ENCODE peak calls at places on chromosomes 13 and 19, in six cellular contexts. N, V, H, E, C and R are unnamed samples.

GRCh38 chr19:57302020-57302465 is 18.2 kb upstream of the ZNF543 start:
- DNase-seq in V (peak; percentile 38), H (peak; percentile 92), N (no peak), E (no peak), C (no peak), R (peak; percentile 93)

GRCh38 chr19:4099054-4099764 is 24.7 kb downstream of the MAP2K2 start:
- DNase-seq in N (no peak), V (no peak), E (no peak), H (no peak), C (no peak), R (no peak)

GRCh38 chr19:53809518-53810186 is 14.5 kb downstream of the NLRP12 start:
- DNase-seq in N (no peak), V (no peak), E (peak; percentile 50), C (no peak), H (no peak), R (no peak)

GRCh38 chr13:77829963-77830362 is 88.7 kb downstream of the EDNRB start:
- DNase-seq in V (no peak), E (no peak), N (no peak), H (no peak), C (no peak), R (no peak)

GRCh38 chr19:44748426-44749254 is at the start of gene BCL3:
- DNase-seq in V (peak; percentile 80), N (no peak), H (peak; percentile 69), C (peak; percentile 91), E (peak; percentile 53), R (peak; percentile 84)

GRCh38 chr19:14405380-14405757 is 13.8 kb downstream of the DDX39A start:
- DNase-seq in C (no peak), H (no peak), N (no peak), E (peak; percentile 73), V (no peak), R (no peak)

GRCh38 chr19:3456925-3457530 is 23.3 kb downstream of the SMIM24 start:
- DNase-seq in V (no peak), E (no peak), N (no peak), H (no peak), C (peak; percentile 73), R (no peak)

GRCh38 chr19:9935409-9936062 is 779 bp downstream of the OLFM2 start:
- DNase-seq in H (no peak), E (peak; percentile 25), V (peak; percentile 30), N (no peak), C (no peak), R (peak; percentile 36)

GRCh38 chr13:113848431-113849260 is 15.2 kb downstream of the GAS6 start:
- DNase-seq in N (no peak), V (no peak), H (no peak), E (no peak), C (peak; percentile 65), R (no peak)

GRCh38 chr19:33946535-33947323 is 150.1 kb downstream of the KCTD15 start:
- DNase-seq in E (peak; percentile 24), C (no peak), V (no peak), H (no peak), N (no peak), R (no peak)

GRCh38 chr19:38399081-38399480 is 3.8 kb upstream of the FAM98C start:
- DNase-seq in H (no peak), V (no peak), E (no peak), N (no peak), C (peak; percentile 55), R (no peak)

GRCh38 chr13:26488236-26489028 is 69.1 kb upstream of the WASF3 start:
- DNase-seq in C (peak; percentile 28), E (no peak), V (no peak), H (no peak), N (no peak), R (no peak)

GRCh38 chr13:22161871-22162270 is 491.0 kb downstream of the FGF9 start:
- DNase-seq in C (no peak), H (no peak), V (no peak), E (no peak), N (no peak), R (no peak)

GRCh38 chr13:32222046-32222676 is 93.0 kb downstream of the ZAR1L start:
- DNase-seq in V (no peak), C (no peak), N (no peak), H (no peak), E (no peak), R (no peak)

GRCh38 chr19:49084206-49085019 is 838 bp upstream of the SNRNP70 start:
- DNase-seq in E (no peak), N (no peak), V (peak; percentile 42), H (no peak), C (no peak), R (no peak)

GRCh38 chr19:48859711-48860572 is 8.5 kb downstream of the PLEKHA4 start:
- DNase-seq in N (no peak), V (no peak), C (peak; percentile 75), H (no peak), E (peak; percentile 37), R (no peak)

GRCh38 chr13:26255717-26256277 is 1.9 kb downstream of the CDK8 start:
- DNase-seq in N (no peak), C (no peak), H (peak; percentile 26), E (no peak), V (no peak), R (peak; percentile 46)

GRCh38 chr13:48426052-48426451 is 13.1 kb upstream of the LPAR6 start:
- DNase-seq in N (no peak), C (no peak), V (no peak), E (no peak), H (no peak), R (no peak)

GRCh38 chr19:18290250-18291018 is 9.0 kb upstream of the JUND start:
- DNase-seq in E (no peak), N (no peak), V (no peak), H (no peak), C (no peak), R (peak; percentile 35)

GRCh38 chr13:41543664-41544300 is 86.4 kb downstream of the RGCC start:
- DNase-seq in N (no peak), C (no peak), V (no peak), E (no peak), H (no peak), R (no peak)

GRCh38 chr19:54432144-54432738 is 16.8 kb upstream of the LENG8 start:
- DNase-seq in E (no peak), N (no peak), V (no peak), H (no peak), C (no peak), R (no peak)

GRCh38 chr19:10061717-10062310 is 24.3 kb upstream of the SHFL start:
- DNase-seq in H (no peak), E (peak; percentile 71), N (no peak), C (no peak), V (no peak), R (peak; percentile 11)

GRCh38 chr13:80441968-80442367 is 101.0 kb upstream of the SPRY2 start:
- DNase-seq in H (no peak), N (no peak), C (no peak), V (no peak), E (no peak), R (no peak)

GRCh38 chr19:17469371-17470203 is 737 bp upstream of the SLC27A1 start:
- DNase-seq in N (peak; percentile 62), C (peak; percentile 99), E (peak; percentile 99), H (peak; percentile 93), V (peak; percentile 98), R (peak; percentile 96)

GRCh38 chr19:48415395-48415794 is 21.9 kb downstream of the GRIN2D start:
- DNase-seq in E (peak; percentile 77), N (no peak), V (peak; percentile 69), C (peak; percentile 91), H (peak; percentile 54), R (peak; percentile 70)

GRCh38 chr13:108176685-108177274 is 38.6 kb downstream of the LIG4 start:
- DNase-seq in C (no peak), V (peak; percentile 23), N (no peak), H (peak; percentile 34), E (peak; percentile 33), R (peak; percentile 65)

GRCh38 chr13:76745246-76746200 is 140.7 kb downstream of the KCTD12 start:
- DNase-seq in V (no peak), E (no peak), H (peak; percentile 18), C (no peak), N (no peak), R (no peak)

GRCh38 chr13:32917504-32917903 is 98.7 kb upstream of the KL start:
- DNase-seq in V (no peak), H (no peak), E (no peak), N (no peak), C (no peak), R (no peak)

GRCh38 chr13:99961634-99962033 is 9.9 kb downstream of the ZIC5 start:
- DNase-seq in V (no peak), C (no peak), H (no peak), N (no peak), E (no peak), R (no peak)
- H3K27me3 ChIP-seq in V (peaks cover 60% of the 10 kb centered on the region), C (no peaks in the 10 kb centered on the region), H (peaks cover 22% of the 10 kb centered on the region), N (peaks cover 70% of the 10 kb centered on the region), E (peaks cover 11% of the 10 kb centered on the region), R (peaks cover 87% of the 10 kb centered on the region)

GRCh38 chr13:21058361-21058760 is 3.0 kb downstream of the LATS2 start:
- DNase-seq in N (no peak), V (no peak), E (no peak), H (no peak), C (no peak), R (peak; percentile 80)
- H3K27me3 ChIP-seq in N (no peaks in the 10 kb centered on the region), V (no peaks in the 10 kb centered on the region), E (no peaks in the 10 kb centered on the region), H (no peaks in the 10 kb centered on the region), C (no peaks in the 10 kb centered on the region), R (no peaks in the 10 kb centered on the region)

DNA sequence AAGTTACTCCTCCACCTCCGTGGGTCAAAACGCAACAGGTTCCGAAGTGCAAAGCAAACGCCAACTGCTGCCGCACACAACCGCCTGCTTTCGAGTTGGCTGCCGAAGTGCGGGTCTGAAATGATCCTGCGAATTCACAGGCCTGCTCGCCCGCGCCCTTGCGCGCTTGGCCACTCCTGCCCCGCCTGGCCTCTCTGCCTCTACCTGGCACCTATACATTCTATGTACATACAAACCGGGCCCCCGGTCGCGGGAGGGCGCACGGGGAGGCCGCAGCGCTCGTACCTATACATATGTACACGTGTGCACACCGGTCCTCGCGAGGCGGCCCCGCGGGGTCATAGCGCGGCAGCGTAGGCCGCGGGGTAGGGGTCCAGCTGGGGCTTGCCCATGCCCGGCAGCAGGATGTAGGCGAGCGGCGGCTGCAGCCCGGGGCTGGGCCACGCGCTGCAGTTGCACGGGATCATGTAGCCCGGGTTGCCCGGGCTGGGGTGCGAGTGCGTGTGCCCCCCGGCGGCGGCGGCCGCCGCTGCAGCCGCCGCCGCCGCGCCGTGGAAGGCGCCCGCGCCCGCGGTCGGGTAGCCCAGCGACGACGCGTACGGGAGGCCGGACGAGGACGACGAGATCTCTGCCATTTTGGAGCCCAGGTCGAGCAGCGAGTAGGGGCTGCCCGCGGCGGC is 1.3 kb downstream of the SOX21 start:
- DNase-seq in V (no peak), E (peak; percentile 77), N (no peak), H (peak; percentile 20), C (no peak), R (no peak)
- H3K27me3 ChIP-seq in V (peaks cover 60% of the 10 kb centered on the region), E (no peaks in the 10 kb centered on the region), N (peaks cover 83% of the 10 kb centered on the region), H (peaks cover 79% of the 10 kb centered on the region), C (no peaks in the 10 kb centered on the region), R (peaks cover 65% of the 10 kb centered on the region)

DNA sequence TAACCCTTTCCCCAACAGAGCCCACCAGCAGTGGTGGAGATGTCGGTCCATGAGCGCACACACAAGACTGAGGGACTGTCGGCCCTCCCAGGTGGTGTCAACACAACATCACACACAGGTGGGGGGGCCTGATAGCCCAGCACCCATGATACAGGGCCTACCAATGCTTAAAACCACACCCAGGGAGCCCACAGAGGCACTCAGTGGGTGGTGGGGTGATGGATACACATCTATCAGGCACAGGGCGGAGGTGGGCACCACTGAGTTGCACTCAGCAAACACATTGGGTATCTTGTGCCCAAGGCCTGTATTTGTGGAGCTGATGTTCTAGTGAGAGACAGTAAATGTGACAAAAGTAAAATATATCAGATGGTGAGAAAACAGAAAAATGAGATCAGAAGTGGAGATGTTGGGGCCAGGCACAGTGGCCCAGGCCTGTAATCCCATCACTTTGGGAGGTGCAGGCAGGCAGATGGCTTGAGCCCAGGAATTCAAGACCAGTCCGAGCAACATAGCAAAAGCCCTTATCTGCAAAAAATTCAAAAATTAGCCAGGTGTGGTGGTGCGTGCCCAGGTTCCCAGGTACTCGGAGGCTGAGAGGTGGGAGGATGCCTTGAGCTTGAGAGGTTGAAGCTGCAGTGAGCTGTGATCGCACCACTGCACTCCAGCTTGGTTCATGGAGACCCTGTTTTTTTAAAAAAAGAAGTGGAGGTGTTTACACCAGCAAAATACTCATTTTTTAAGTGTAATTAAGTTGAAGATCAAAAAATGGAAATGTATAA is 6.8 kb upstream of the ZFP36 start:
- DNase-seq in V (peak; percentile 93), E (no peak), N (no peak), C (no peak), H (no peak), R (no peak)
- H3K27me3 ChIP-seq in V (no peaks in the 10 kb centered on the region), E (no peaks in the 10 kb centered on the region), N (no peaks in the 10 kb centered on the region), C (no peaks in the 10 kb centered on the region), H (no peaks in the 10 kb centered on the region), R (no peaks in the 10 kb centered on the region)